ENCODE peak calls at places on chromosomes 11 and 22, in eight cellular contexts. F is naive thymus-derived CD4-positive, alpha-beta T cell; Z is endodermal cell; O is tibial artery; X is cardiac muscle cell; G is psoas muscle; L is adrenal gland; A is testis. B is an unnamed sample.

GRCh38 chr11:130055637-130056036 is 14.1 kb upstream of the APLP2 start:
- DNase-seq in F (no peak), Z (no peak), L (peak), G (no peak), X (peak), A (no peak), O (no peak), B (no peak)

GRCh38 chr11:129321076-129321475 is 54.6 kb upstream of the BARX2 start:
- DNase-seq in F (no peak), L (no peak), O (no peak), X (no peak), A (no peak), G (no peak), Z (no peak), B (peak)

GRCh38 chr11:921921-922678 is 3.6 kb upstream of the AP2A2 start:
- DNase-seq in Z (peak), O (no peak), G (peak), L (no peak), A (no peak), X (no peak), F (no peak), B (no peak)

GRCh38 chr11:76823481-76824028 is 37.2 kb upstream of the ACER3 start:
- DNase-seq in G (peak), X (peak), Z (peak), F (no peak), A (no peak), O (no peak), L (no peak), B (peak)

GRCh38 chr22:47145883-47146282 is 383.4 kb downstream of the TBC1D22A start:
- DNase-seq in L (no peak), G (no peak), Z (no peak), A (no peak), O (no peak), F (no peak), X (no peak), B (no peak)

GRCh38 chr22:26623984-26624383 is 2.2 kb downstream of the CRYBA4 start:
- DNase-seq in O (no peak), Z (no peak), A (no peak), X (no peak), L (no peak), G (no peak), F (no peak), B (no peak)

GRCh38 chr11:70233511-70233919 is 30.4 kb downstream of the FADD start:
- DNase-seq in O (no peak), Z (no peak), A (no peak), F (no peak), G (no peak), X (peak), L (no peak), B (peak)

GRCh38 chr11:91396243-91397133 is 828.1 kb upstream of the FAT3 start:
- DNase-seq in L (no peak), A (no peak), G (no peak), F (no peak), X (no peak), Z (no peak), O (no peak), B (peak)

GRCh38 chr22:17980638-17981051 is 43.7 kb downstream of the MICAL3 start:
- DNase-seq in G (peak), L (peak), X (peak), A (peak), Z (no peak), F (no peak), O (no peak), B (peak)

GRCh38 chr11:85263328-85263727 is 363.8 kb downstream of the DLG2 start:
- DNase-seq in Z (no peak), G (no peak), L (no peak), F (no peak), X (no peak), O (no peak), A (no peak), B (no peak)

GRCh38 chr11:100712618-100713017 is 25.5 kb downstream of the ARHGAP42 start:
- DNase-seq in F (no peak), Z (no peak), O (no peak), G (no peak), A (no peak), X (no peak), L (no peak), B (no peak)

GRCh38 chr11:30282289-30282631 is 40.6 kb upstream of the ARL14EP start:
- DNase-seq in Z (no peak), L (no peak), O (no peak), X (no peak), A (no peak), G (no peak), F (no peak), B (no peak)

GRCh38 chr11:95884364-95884763 is 39.5 kb downstream of the MTMR2 start:
- DNase-seq in G (no peak), F (no peak), L (no peak), X (peak), A (no peak), Z (no peak), O (no peak), B (no peak)

GRCh38 chr22:32474635-32475427 is at the start of gene FBXO7:
- DNase-seq in A (peak), X (peak), F (peak), L (peak), Z (peak), G (peak), O (peak), B (peak)

GRCh38 chr11:60936467-60937143 is 12.3 kb downstream of the TMEM132A start:
- DNase-seq in A (no peak), O (no peak), G (no peak), L (no peak), Z (no peak), F (no peak), X (no peak), B (no peak)

GRCh38 chr11:127027000-127027399 is 26.4 kb upstream of the KIRREL3 start:
- DNase-seq in A (no peak), O (no peak), Z (no peak), X (no peak), G (no peak), L (no peak), F (no peak), B (no peak)

GRCh38 chr22:37007666-37008065 is 11.6 kb downstream of the TST start:
- DNase-seq in Z (no peak), A (no peak), G (no peak), O (no peak), L (no peak), X (peak), F (no peak), B (no peak)

GRCh38 chr11:113628912-113629311 is 77.2 kb downstream of the TMPRSS5 start:
- DNase-seq in G (no peak), L (no peak), X (no peak), F (no peak), Z (peak), O (no peak), A (no peak), B (no peak)

GRCh38 chr22:20203142-20204099 is 52.6 kb upstream of the CCDC188 start:
- DNase-seq in Z (peak), O (no peak), L (peak), A (peak), F (no peak), X (no peak), G (no peak), B (peak)

GRCh38 chr11:114044042-114044871 is 15.3 kb upstream of the ZBTB16 start:
- DNase-seq in L (no peak), X (peak), A (no peak), F (no peak), Z (no peak), G (no peak), O (peak), B (peak)

GRCh38 chr22:48704335-48704734 is 1123.3 kb downstream of the BRD1 start:
- DNase-seq in X (no peak), A (no peak), O (peak), Z (no peak), G (no peak), L (no peak), F (no peak), B (no peak)

GRCh38 chr22:47123006-47123826 is 360.8 kb downstream of the TBC1D22A start:
- DNase-seq in G (no peak), L (no peak), A (no peak), X (no peak), F (no peak), Z (no peak), O (peak), B (no peak)

GRCh38 chr22:26526165-26526564 is 13.9 kb upstream of the TFIP11 start:
- DNase-seq in A (no peak), X (no peak), O (no peak), G (no peak), Z (no peak), L (no peak), F (no peak), B (no peak)

DNA sequence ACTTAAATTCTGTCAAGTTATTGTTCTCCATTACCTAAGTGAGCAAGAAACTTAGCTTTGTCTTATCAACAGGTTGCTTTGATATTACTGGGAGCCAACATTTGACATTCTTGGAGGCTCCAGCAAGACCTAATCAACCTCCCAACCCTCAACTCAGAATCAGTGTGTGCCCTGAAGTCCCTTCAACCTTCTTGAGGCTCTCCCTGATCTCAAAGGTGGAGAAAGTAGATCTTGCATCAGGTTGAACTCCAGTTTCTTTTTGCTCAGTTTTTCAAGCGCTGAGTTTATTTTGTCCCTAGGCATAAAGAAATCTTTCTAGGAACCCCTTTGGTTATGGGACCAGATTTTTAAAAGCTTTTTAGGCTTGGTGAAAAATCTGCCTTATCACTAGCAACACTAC is 1.4 kb downstream of the FAM111A start:
- DNase-seq in Z (no peak), O (no peak), G (no peak), A (no peak), X (no peak), L (no peak), F (no peak), B (peak)
- H3K27ac ChIP-seq in Z (no peak), O (peak), G (peak), A (peak), X (no peak), L (peak), F (peak), B (peak)

GRCh38 chr22:30235687-30236170 is 10.8 kb downstream of the LIF start:
- DNase-seq in X (peak), A (no peak), G (no peak), F (no peak), Z (peak), O (no peak), L (peak), B (no peak)

GRCh38 chr22:30233582-30233981 is 13.0 kb downstream of the LIF start:
- DNase-seq in L (no peak), X (no peak), F (no peak), G (no peak), A (no peak), O (no peak), Z (no peak), B (no peak)

GRCh38 chr22:30236875-30237274 is 9.7 kb downstream of the LIF start:
- DNase-seq in F (no peak), X (no peak), L (no peak), O (no peak), G (no peak), Z (no peak), A (no peak), B (no peak)

GRCh38 chr22:30232716-30233218 is 13.8 kb downstream of the LIF start:
- DNase-seq in X (peak), F (no peak), L (no peak), O (no peak), A (no peak), Z (no peak), G (no peak), B (no peak)

GRCh38 chr22:30234786-30235470 is 11.6 kb downstream of the LIF start:
- DNase-seq in L (peak), Z (peak), G (no peak), X (peak), A (peak), F (no peak), O (no peak), B (no peak)
- H3K27ac ChIP-seq in L (peak), Z (no peak), G (no peak), X (no peak), A (peak), F (no peak), O (no peak), B (no peak)

DNA sequence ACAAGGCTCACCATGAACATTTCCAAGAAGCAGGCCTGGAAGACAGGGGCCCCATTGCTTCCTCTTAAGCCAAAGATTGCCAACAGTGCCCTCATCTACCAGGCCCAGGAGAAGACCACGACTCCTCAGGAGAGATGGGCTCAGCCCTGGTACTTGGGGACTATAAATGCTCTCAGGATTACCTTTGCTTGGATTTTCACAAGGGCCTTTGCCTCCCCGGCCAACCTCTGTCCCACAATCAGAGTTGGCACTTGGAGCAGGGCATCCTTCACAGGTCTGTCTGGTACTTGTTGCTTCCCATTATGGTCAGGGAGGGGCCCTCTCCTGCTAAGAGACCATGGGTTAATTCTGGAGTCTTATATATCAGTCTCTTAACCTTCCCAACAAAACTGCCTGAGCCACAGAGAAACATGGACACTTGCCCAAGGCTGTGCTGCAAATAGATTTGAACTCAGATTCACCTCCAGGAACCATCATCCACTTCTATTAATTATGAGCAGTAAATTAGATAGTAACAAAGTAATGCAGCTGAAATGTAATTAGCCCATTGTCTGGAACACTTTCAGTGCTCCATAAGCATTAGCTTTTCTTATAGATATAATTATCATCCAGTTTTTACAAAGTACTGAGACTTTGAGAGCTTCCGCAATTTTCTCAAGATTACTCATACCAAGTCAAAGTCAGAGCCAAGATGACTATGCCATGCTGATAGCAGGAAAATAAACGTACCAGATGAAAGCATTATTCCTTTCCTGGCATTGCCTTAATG is 33.5 kb downstream of the POU2AF3 start:
- DNase-seq in O (no peak), X (peak), F (no peak), A (no peak), G (no peak), Z (no peak), L (peak), B (no peak)
- H3K27ac ChIP-seq in O (peak), X (no peak), F (no peak), A (peak), G (no peak), Z (no peak), L (peak), B (no peak)

GRCh38 chr11:15006139-15006759 is 34.1 kb upstream of the CALCA start:
- DNase-seq in L (no peak), O (no peak), G (no peak), Z (no peak), A (no peak), F (no peak), X (peak), B (peak)

GRCh38 chr11:15011741-15012140 is 39.6 kb upstream of the CALCA start:
- DNase-seq in O (no peak), G (no peak), L (no peak), X (no peak), F (no peak), Z (no peak), A (no peak), B (no peak)

GRCh38 chr11:15016200-15016599 is 44.0 kb upstream of the CALCA start:
- DNase-seq in F (no peak), A (no peak), O (no peak), L (no peak), Z (no peak), G (no peak), X (no peak), B (no peak)

GRCh38 chr11:15010860-15011259 is 38.7 kb upstream of the CALCA start:
- DNase-seq in G (no peak), O (no peak), X (no peak), F (no peak), Z (no peak), A (no peak), L (no peak), B (no peak)
- H3K27ac ChIP-seq in G (no peak), O (no peak), X (no peak), F (no peak), Z (no peak), A (no peak), L (no peak), B (no peak)

DNA sequence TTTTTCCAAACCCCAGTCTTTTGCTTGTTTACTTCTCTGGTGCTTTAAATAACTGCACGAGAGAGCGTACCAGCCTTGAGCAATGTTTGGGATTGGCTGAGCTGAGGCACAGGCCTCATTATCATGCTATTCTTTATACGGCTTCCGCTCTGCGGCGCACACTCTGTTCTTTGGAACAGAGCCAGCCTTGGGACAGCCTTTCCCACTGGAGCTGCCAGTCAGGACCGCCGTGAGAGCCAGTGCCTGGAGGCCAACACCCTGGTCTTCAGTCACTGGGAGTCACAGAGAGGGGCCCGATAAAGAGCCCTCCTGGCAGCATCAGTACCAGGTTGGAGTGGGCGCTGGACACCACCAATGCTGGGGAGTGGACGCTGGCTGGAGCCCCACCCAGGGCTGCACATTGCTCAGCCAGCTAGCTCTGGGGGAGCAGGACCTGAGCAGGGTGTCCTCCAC is 125.6 kb downstream of the BCR start:
- DNase-seq in L (peak), O (peak), Z (no peak), A (peak), X (peak), F (no peak), G (peak), B (peak)
- H3K27ac ChIP-seq in L (peak), O (peak), Z (peak), A (peak), X (no peak), F (no peak), G (peak), B (peak)

GRCh38 chr11:10567466-10567865 is 999 bp downstream of the LYVE1 start:
- DNase-seq in O (no peak), L (no peak), X (no peak), Z (no peak), A (no peak), G (no peak), F (no peak), B (no peak)
- H3K27ac ChIP-seq in O (peak), L (peak), X (no peak), Z (no peak), A (peak), G (no peak), F (no peak), B (no peak)

DNA sequence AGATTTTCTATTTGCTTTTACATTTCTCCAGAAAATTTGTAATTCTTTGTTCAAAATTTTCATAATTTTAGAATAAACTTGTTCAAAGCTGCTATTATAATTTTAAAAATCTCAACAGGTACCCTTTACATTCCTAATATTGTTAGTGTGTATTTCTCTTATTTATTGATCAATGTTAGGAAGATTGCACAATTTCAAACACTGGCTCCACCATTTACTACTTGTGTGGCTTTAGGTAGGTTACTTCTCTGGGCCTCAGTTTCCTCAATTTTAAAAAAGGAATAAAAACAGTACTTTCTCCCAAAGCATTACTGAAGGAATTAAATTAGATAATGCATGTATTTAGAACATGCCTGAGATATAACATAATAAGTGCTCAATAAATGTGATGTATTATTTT is 180.2 kb downstream of the SBF2 start:
- DNase-seq in G (no peak), L (no peak), X (no peak), Z (no peak), A (no peak), O (no peak), F (no peak), B (no peak)
- H3K27ac ChIP-seq in G (no peak), L (no peak), X (no peak), Z (no peak), A (no peak), O (no peak), F (no peak), B (no peak)

DNA sequence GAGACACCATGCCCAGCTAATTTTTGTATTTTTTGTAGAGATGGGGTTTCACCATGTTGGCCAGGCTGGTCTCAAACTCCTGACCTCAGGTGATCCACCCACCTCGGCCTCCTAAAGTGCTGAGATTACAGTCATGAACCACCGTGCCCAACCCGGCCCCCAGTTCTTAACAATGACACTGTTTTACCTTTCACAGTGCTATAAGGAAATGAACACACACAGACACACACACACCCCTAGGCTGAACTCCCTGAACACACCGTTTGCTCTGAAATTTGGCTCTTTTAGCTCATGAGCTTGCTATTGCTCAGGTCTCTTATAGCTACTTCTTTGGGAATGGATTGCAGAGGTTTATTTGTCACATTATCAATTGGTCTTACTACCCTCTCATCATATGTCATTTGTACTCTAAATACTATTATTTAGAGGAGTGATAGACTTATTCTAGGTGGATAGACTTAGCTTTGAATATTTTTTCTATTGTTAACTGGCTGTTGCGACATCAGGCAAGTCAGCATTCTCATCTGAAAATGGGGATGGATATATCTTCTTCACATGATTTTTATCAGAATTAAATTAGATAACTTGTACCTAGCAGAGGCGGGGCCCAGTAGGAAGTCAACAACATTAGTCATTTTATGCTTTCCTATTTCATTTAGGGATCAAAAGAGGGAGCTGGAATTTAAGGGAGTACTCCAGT is 2.1 kb downstream of the LYVE1 start:
- DNase-seq in F (no peak), O (no peak), Z (no peak), A (no peak), X (no peak), L (no peak), G (no peak), B (no peak)
- H3K27ac ChIP-seq in F (no peak), O (no peak), Z (no peak), A (peak), X (no peak), L (peak), G (no peak), B (no peak)

B was measured in small intestine.